ENCODE peak calls at places on chromosomes 6 and 20, in four cellular contexts. One of them, this sample, is unnamed.

GRCh38 chr20:17761612-17762011 is 61.8 kb downstream of the BANF2 start:
- DNase-seq in HepG2: no peak
- DNase-seq in GM12878: no peak
- DNase-seq in K562: no peak
- DNase-seq in this sample: peak

GRCh38 chr6:79874531-79875132 is 72.7 kb downstream of the ELOVL4 start:
- DNase-seq in HepG2: no peak
- DNase-seq in GM12878: no peak
- DNase-seq in K562: no peak
- DNase-seq in this sample: no peak

GRCh38 chr6:27736686-27737085 is 175.5 kb downstream of the OR2B2 start:
- DNase-seq in HepG2: no peak
- DNase-seq in GM12878: no peak
- DNase-seq in K562: no peak
- DNase-seq in this sample: no peak

GRCh38 chr20:19969507-19970255 is 47.5 kb upstream of the NAA20 start:
- DNase-seq in HepG2: no peak
- DNase-seq in GM12878: no peak
- DNase-seq in K562: no peak
- DNase-seq in this sample: no peak

GRCh38 chr20:49674383-49675352 is 39.0 kb downstream of the B4GALT5 start:
- DNase-seq in HepG2: peak
- DNase-seq in GM12878: no peak
- DNase-seq in K562: no peak
- DNase-seq in this sample: no peak

GRCh38 chr6:156273065-156273711 is 504.0 kb upstream of the ARID1B start:
- DNase-seq in HepG2: peak
- DNase-seq in GM12878: no peak
- DNase-seq in K562: no peak
- DNase-seq in this sample: no peak

GRCh38 chr20:2151805-2152727 is 50.4 kb downstream of the STK35 start:
- DNase-seq in HepG2: no peak
- DNase-seq in GM12878: no peak
- DNase-seq in K562: no peak
- DNase-seq in this sample: peak

GRCh38 chr6:11398451-11399326 is 138.9 kb upstream of the TMEM170B start:
- DNase-seq in HepG2: peak
- DNase-seq in GM12878: no peak
- DNase-seq in K562: no peak
- DNase-seq in this sample: no peak

GRCh38 chr6:157317129-157317814 is 6.0 kb downstream of the TMEM242 start:
- DNase-seq in HepG2: peak
- DNase-seq in GM12878: no peak
- DNase-seq in K562: peak
- DNase-seq in this sample: no peak

GRCh38 chr6:22152871-22153270 is 144.0 kb downstream of the PRL start:
- DNase-seq in HepG2: no peak
- DNase-seq in GM12878: no peak
- DNase-seq in K562: no peak
- DNase-seq in this sample: no peak

GRCh38 chr6:69026243-69026642 is 391.2 kb downstream of the ADGRB3 start:
- DNase-seq in HepG2: no peak
- DNase-seq in GM12878: no peak
- DNase-seq in K562: no peak
- DNase-seq in this sample: no peak

GRCh38 chr6:7535498-7535897 is 6.0 kb upstream of the DSP start:
- DNase-seq in HepG2: no peak
- DNase-seq in GM12878: no peak
- DNase-seq in K562: no peak
- DNase-seq in this sample: no peak

GRCh38 chr20:51036827-51037229 is 13.9 kb upstream of the KCNG1 start:
- DNase-seq in HepG2: no peak
- DNase-seq in GM12878: no peak
- DNase-seq in K562: no peak
- DNase-seq in this sample: no peak

GRCh38 chr20:327041-327945 is 1.9 kb downstream of the SOX12 start:
- DNase-seq in HepG2: peak
- DNase-seq in GM12878: peak
- DNase-seq in K562: peak
- DNase-seq in this sample: peak

GRCh38 chr6:92125681-92126080 is 1293.7 kb downstream of the EPHA7 start:
- DNase-seq in HepG2: no peak
- DNase-seq in GM12878: no peak
- DNase-seq in K562: no peak
- DNase-seq in this sample: no peak

GRCh38 chr6:147033267-147033666 is 170.9 kb upstream of the STXBP5 start:
- DNase-seq in HepG2: no peak
- DNase-seq in GM12878: no peak
- DNase-seq in K562: no peak
- DNase-seq in this sample: no peak

GRCh38 chr6:135853986-135854385 is 2.5 kb downstream of the PDE7B start:
- DNase-seq in HepG2: no peak
- DNase-seq in GM12878: no peak
- DNase-seq in K562: no peak
- DNase-seq in this sample: no peak

GRCh38 chr20:2955257-2955950 is 82.1 kb downstream of the PTPRA start:
- DNase-seq in HepG2: no peak
- DNase-seq in GM12878: no peak
- DNase-seq in K562: no peak
- DNase-seq in this sample: no peak

GRCh38 chr6:109478222-109478805 is 4.7 kb downstream of the ZBTB24 start:
- DNase-seq in HepG2: no peak
- DNase-seq in GM12878: no peak
- DNase-seq in K562: no peak
- DNase-seq in this sample: no peak

GRCh38 chr6:111871207-111871606 is 2.0 kb downstream of the FYN start:
- DNase-seq in HepG2: no peak
- DNase-seq in GM12878: no peak
- DNase-seq in K562: no peak
- DNase-seq in this sample: no peak

DNA sequence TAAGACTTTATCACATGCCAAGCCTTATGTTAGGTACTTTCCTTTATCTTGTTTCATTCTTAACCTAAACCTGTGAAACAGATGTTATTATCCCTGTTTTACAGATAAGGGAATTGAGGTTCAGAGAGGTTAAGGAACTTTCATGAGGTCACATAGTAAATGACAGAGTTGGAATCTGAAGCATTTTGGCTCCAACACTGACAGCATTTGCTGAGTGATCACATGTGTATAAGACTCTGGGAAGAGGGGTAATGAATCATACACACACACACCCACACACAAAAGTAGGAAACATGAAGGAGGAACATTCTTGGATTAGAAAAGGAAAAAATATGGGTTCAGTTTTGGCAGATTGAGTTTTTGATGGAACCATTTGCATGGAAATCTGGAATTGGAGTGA is 212.5 kb downstream of the GJA1 start:
- DNase-seq in HepG2: no peak
- DNase-seq in GM12878: no peak
- DNase-seq in K562: no peak
- DNase-seq in this sample: no peak
- TF ChIP-seq ZBTB33 in HepG2: no peak
- TF ChIP-seq ZBTB33 in GM12878: no peak
- TF ChIP-seq ZBTB33 in K562: no peak
- TF ChIP-seq ZBTB33 in this sample: no peak

GRCh38 chr6:163738725-163739124 is 324.2 kb downstream of the QKI start:
- DNase-seq in HepG2: no peak
- DNase-seq in GM12878: no peak
- DNase-seq in K562: no peak
- DNase-seq in this sample: no peak
- TF ChIP-seq MXI1 in HepG2: no peak
- TF ChIP-seq MXI1 in GM12878: no peak
- TF ChIP-seq MXI1 in K562: no peak
- TF ChIP-seq MXI1 in this sample: no peak

GRCh38 chr20:63708301-63709148 is 686 bp downstream of the ZGPAT start:
- DNase-seq in HepG2: no peak
- DNase-seq in GM12878: no peak
- DNase-seq in K562: no peak
- DNase-seq in this sample: peak
- TF ChIP-seq CHD2 in HepG2: no peak
- TF ChIP-seq CHD2 in GM12878: no peak
- TF ChIP-seq CHD2 in K562: no peak
- TF ChIP-seq CHD2 in this sample: no peak

GRCh38 chr6:158605266-158605878 is 39.2 kb downstream of the DYNLT1 start:
- DNase-seq in HepG2: peak
- DNase-seq in GM12878: peak
- DNase-seq in K562: peak
- DNase-seq in this sample: peak
- TF ChIP-seq ZBTB33 in HepG2: no peak
- TF ChIP-seq ZBTB33 in GM12878: no peak
- TF ChIP-seq ZBTB33 in K562: no peak
- TF ChIP-seq ZBTB33 in this sample: no peak

DNA sequence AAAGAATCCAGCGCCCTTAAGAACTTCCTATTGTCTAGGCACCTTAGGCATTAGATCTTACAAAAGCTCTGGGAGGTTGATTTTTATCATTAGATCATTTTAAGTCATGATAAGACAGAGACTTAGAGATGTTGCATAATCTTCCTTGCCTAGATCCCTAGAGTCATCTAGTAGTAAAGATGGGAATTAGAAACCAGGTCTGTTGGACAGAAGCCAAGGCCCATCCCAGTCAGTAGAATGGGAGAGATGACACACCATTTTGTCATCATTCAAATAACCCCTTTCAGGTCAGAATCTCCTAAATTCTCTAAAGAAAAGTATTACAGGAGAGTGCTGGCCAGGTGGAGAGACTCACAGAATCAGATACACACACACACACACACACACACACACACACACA is 579.1 kb downstream of the BMP2 start:
- DNase-seq in HepG2: no peak
- DNase-seq in GM12878: no peak
- DNase-seq in K562: no peak
- DNase-seq in this sample: no peak
- TF ChIP-seq MXI1 in HepG2: no peak
- TF ChIP-seq MXI1 in GM12878: no peak
- TF ChIP-seq MXI1 in K562: no peak
- TF ChIP-seq MXI1 in this sample: no peak

DNA sequence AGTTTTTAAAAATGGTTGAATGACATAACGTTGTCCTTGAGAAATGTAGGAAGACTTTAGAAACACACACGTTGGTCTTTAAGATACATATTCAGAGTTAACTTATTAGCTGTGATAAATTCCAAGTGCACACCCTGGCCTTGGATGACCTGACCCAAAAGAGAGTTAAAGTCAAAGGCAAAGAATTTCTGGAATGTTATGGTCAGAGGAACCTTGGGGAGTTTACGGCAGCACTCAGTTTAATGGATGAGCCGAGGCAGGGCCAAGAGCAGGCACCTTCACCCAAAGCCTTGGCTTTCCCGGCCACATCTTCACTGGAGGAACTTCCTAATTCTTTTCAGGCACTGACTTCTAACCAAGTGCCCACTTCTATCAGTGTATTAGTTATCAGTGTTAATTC is 200.5 kb downstream of the SMOC2 start:
- DNase-seq in HepG2: no peak
- DNase-seq in GM12878: no peak
- DNase-seq in K562: no peak
- DNase-seq in this sample: no peak
- TF ChIP-seq CHD2 in HepG2: no peak
- TF ChIP-seq CHD2 in GM12878: no peak
- TF ChIP-seq CHD2 in K562: no peak
- TF ChIP-seq CHD2 in this sample: no peak

GRCh38 chr6:33014841-33015634 is 5.6 kb upstream of the HLA-DOA start:
- DNase-seq in HepG2: peak
- DNase-seq in GM12878: peak
- DNase-seq in K562: peak
- DNase-seq in this sample: peak
- TF ChIP-seq ZBTB33 in HepG2: no peak
- TF ChIP-seq ZBTB33 in GM12878: no peak
- TF ChIP-seq ZBTB33 in K562: no peak
- TF ChIP-seq ZBTB33 in this sample: no peak